ENCODE peak calls at places on chromosomes 12 and 14, in eight cellular contexts. V is AG09309, Z is WTC11, I is fibroblast of pulmonary artery, C is heart left ventricle, S is left ventricle myocardium inferior, O is cardiac fibroblast, N is GM06990. R is an unnamed sample.
A peak's percentile ranks its signal among the peaks of the same experiment; 100 is the strongest.

GRCh38 chr12:90801776-90802175 is 153.2 kb downstream of the CCER1 start:
- DNase-seq in V (peak; percentile 11), Z (no peak), I (peak; percentile 44), C (no peak), S (no peak), O (peak; percentile 70), N (no peak), R (no peak)

GRCh38 chr14:55015006-55015405 is 11.9 kb downstream of the WDHD1 start:
- DNase-seq in V (no peak), Z (no peak), I (no peak), C (no peak), S (no peak), O (no peak), N (no peak), R (no peak)

GRCh38 chr12:68359669-68360068 is 27.5 kb upstream of the MDM1 start:
- DNase-seq in V (no peak), Z (no peak), I (peak; percentile 46), C (no peak), S (no peak), O (peak; percentile 9), N (no peak), R (no peak)

GRCh38 chr14:53032161-53032803 is 81.4 kb upstream of the FERMT2 start:
- DNase-seq in V (no peak), Z (no peak), I (peak; percentile 91), C (no peak), S (no peak), O (peak; percentile 93), N (no peak), R (peak; percentile 56)

GRCh38 chr12:131829351-131829794 is 1.2 kb downstream of the MMP17 start:
- DNase-seq in V (no peak), Z (no peak), I (no peak), C (peak; percentile 31), S (no peak), O (peak; percentile 20), N (no peak), R (no peak)

GRCh38 chr12:106161491-106161890 is 22.7 kb upstream of the NUAK1 start:
- DNase-seq in V (no peak), Z (no peak), I (no peak), C (no peak), S (no peak), O (no peak), N (no peak), R (no peak)

GRCh38 chr12:18492372-18493025 is 231.2 kb downstream of the PIK3C2G start:
- DNase-seq in V (no peak), Z (no peak), I (peak; percentile 79), C (no peak), S (no peak), O (peak; percentile 78), N (no peak), R (peak; percentile 4)

GRCh38 chr14:36935976-36936678 is 236.3 kb downstream of the SLC25A21 start:
- DNase-seq in V (no peak), Z (no peak), I (peak; percentile 3), C (no peak), S (no peak), O (peak; percentile 36), N (no peak), R (peak; percentile 52)

GRCh38 chr12:131122631-131123030 is 168.9 kb downstream of the ADGRD1 start:
- DNase-seq in V (no peak), Z (no peak), I (no peak), C (no peak), S (no peak), O (no peak), N (no peak), R (no peak)

GRCh38 chr14:59090572-59090971 is 97.9 kb upstream of the DAAM1 start:
- DNase-seq in V (no peak), Z (no peak), I (no peak), C (no peak), S (no peak), O (no peak), N (no peak), R (no peak)

GRCh38 chr14:63777024-63777423 is 49.2 kb upstream of the SGPP1 start:
- DNase-seq in V (peak; percentile 38), Z (no peak), I (peak; percentile 70), C (no peak), S (no peak), O (peak; percentile 61), N (no peak), R (no peak)

GRCh38 chr12:80241576-80242273 is 142.4 kb downstream of the OTOGL start:
- DNase-seq in V (peak; percentile 23), Z (no peak), I (peak; percentile 33), C (no peak), S (no peak), O (peak; percentile 60), N (no peak), R (no peak)

GRCh38 chr14:61025239-61026223 is 44.5 kb downstream of the SLC38A6 start:
- DNase-seq in V (peak; percentile 56), Z (peak; percentile 47), I (peak; percentile 85), C (peak; percentile 45), S (peak; percentile 18), O (peak; percentile 88), N (peak; percentile 5), R (peak; percentile 54)

GRCh38 chr12:76698966-76699365 is 64.9 kb upstream of the ZDHHC17 start:
- DNase-seq in V (no peak), Z (no peak), I (no peak), C (no peak), S (no peak), O (no peak), N (no peak), R (no peak)

DNA sequence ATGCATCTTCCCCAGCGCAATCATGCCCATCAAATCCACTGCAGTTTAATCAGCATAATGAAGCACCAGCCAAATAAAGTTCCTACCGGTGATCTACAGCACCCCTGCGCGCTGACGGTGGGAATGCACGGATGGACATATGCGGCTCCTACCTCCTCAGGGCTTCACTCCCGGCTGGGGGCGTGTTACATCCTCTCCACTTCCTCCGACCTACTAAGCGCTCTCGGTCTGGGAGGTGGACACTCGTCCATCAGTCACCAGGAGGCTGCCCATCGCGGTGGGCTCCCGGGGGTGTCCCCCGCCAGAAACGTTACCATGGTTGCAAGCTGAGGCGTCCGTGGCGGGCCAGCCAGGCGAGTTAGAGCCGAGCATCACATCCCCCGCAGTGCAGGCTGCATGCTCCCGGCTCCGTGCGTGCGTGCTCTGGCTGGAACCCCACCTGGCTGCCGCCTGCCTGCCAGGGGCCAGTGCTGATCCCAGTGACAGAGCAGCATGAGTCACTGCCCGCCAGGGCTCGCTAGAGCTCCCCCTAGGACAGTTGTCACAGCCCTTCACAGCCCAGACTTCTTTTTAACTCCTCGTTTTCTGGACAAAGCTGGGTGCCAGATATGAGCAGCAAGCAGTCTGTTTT is 73.0 kb downstream of the CIT start:
- DNase-seq in V (no peak), Z (peak; percentile 87), I (peak; percentile 64), C (peak; percentile 64), S (peak; percentile 35), O (peak; percentile 73), N (peak; percentile 13), R (peak; percentile 23)
- TF ChIP-seq CTCF in V (peak; percentile 45), Z (no peak), I (peak; percentile 29), C (peak; percentile 14), S (peak; percentile 52), O (peak; percentile 34), N (peak; percentile 34), R (peak; percentile 52)

DNA sequence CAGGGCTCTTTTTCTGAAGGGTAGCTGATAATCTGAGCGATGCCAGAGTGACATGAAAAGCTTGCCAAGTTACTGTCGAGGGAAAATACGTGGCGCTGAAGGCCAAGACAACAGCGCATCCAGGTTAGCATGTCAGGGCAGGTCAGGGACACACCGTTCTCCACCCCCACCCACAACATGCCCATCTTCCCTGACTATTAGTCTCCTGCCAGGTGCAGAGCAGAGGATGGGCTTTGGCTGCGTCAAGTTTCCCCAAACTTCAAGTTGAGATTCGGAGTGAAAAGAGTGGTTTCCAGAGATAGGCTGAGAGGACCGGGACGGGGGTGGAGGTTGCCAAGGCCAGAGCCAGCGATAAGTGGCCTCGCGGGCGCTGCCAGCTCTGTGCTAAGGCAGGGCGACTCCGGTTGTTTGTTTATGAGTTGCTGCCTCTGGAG is 1.7 kb downstream of the TRHDE start:
- DNase-seq in V (no peak), Z (no peak), I (no peak), C (no peak), S (no peak), O (no peak), N (no peak), R (no peak)
- TF ChIP-seq CTCF in V (no peak), Z (no peak), I (no peak), C (no peak), S (no peak), O (no peak), N (no peak), R (no peak)

DNA sequence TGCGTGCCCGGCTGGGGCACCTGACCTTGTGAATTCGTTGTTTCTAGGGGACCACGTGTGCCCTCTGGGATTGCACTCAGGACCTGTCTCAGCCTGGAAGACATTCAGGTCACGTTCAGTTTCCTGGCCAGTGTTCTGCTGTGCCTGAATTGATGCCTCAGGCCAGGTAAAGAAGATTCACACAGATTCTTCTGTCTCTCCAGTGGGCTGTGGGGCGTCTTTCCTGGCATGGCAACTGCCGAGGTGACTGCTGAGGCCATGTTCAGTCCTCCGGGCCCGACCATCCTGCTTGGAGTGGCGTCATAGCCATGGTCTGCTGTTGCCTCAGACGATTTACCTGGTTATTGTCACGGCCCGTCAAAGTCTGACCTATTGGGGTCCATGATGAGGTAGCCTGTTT is 13.5 kb downstream of the ZNF605 start:
- DNase-seq in V (no peak), Z (no peak), I (no peak), C (no peak), S (no peak), O (no peak), N (no peak), R (no peak)
- TF ChIP-seq CTCF in V (no peak), Z (no peak), I (no peak), C (no peak), S (no peak), O (no peak), N (no peak), R (no peak)

GRCh38 chr12:55068416-55069010 is 48.7 kb downstream of the NEUROD4 start:
- DNase-seq in V (peak; percentile 24), Z (peak; percentile 47), I (peak; percentile 71), C (no peak), S (no peak), O (peak; percentile 70), N (no peak), R (peak; percentile 11)

GRCh38 chr12:55067701-55068100 is 47.9 kb downstream of the NEUROD4 start:
- DNase-seq in V (no peak), Z (no peak), I (no peak), C (no peak), S (no peak), O (no peak), N (no peak), R (no peak)

GRCh38 chr12:55074771-55075170 is 51.4 kb upstream of the OR9K2 start:
- DNase-seq in V (no peak), Z (no peak), I (no peak), C (no peak), S (no peak), O (no peak), N (no peak), R (no peak)

GRCh38 chr12:55073043-55074022 is 52.9 kb upstream of the OR9K2 start:
- DNase-seq in V (peak; percentile 43), Z (peak; percentile 78), I (peak; percentile 84), C (peak; percentile 58), S (peak; percentile 61), O (peak; percentile 83), N (no peak), R (peak; percentile 37)

DNA sequence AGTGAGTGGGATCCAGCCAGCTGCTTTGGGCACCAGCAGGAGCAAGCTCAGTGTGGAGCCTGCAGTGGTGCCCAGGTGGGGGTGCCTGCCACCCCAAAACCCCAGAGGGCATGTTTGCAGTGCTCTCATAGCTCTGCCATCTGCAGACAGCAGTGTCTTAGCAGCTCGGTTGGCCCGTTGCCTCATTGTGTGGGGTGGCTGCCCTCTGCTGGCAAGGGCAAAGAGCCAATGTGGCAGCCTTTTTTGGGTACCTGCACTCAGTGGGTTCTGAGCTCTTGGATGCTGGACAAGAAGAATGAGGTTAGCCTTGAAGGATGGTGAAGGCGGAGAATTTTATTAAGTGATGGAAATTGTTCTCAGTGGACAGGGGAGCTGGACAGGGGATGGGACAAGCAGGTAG is 52.3 kb downstream of the NEUROD4 start:
- DNase-seq in V (no peak), Z (peak; percentile 80), I (peak; percentile 17), C (peak; percentile 33), S (peak; percentile 55), O (peak; percentile 29), N (peak; percentile 44), R (no peak)
- TF ChIP-seq CTCF in V (peak; percentile 47), Z (peak; percentile 33), I (peak; percentile 35), C (no peak), S (peak; percentile 45), O (peak; percentile 35), N (peak; percentile 81), R (peak; percentile 10)

R was measured in AG09319.